ENCODE peak calls at places on chromosomes 6 and 20, in nine cellular contexts. T is GM20000, X is thyroid gland, O is spleen, S is hepatocyte, Q is BE2C, J is mesothelial cell of epicardium, B is cardiac muscle cell, Z is pancreas. V is an unnamed sample.

GRCh38 chr6:34568341-34568680 is 12.2 kb upstream of the SPDEF start:
- DNase-seq in T (no peak), X (no peak), O (no peak), S (no peak), Q (no peak), J (no peak), B (peak), Z (no peak), V (no peak)

GRCh38 chr6:77131426-77131825 is 331.9 kb downstream of the HTR1B start:
- DNase-seq in T (no peak), X (no peak), O (no peak), S (no peak), Q (no peak), J (no peak), B (no peak), Z (no peak), V (no peak)

GRCh38 chr6:160010067-160010466 is 41.2 kb downstream of the IGF2R start:
- DNase-seq in T (no peak), X (no peak), O (no peak), S (no peak), Q (no peak), J (no peak), B (peak), Z (no peak), V (no peak)

GRCh38 chr6:105087571-105088211 is 92.1 kb downstream of the POPDC3 start:
- DNase-seq in T (peak), X (peak), O (no peak), S (peak), Q (peak), J (no peak), B (peak), Z (no peak), V (no peak)

GRCh38 chr20:38969708-38970107 is 7.6 kb downstream of the DHX35 start:
- DNase-seq in T (no peak), X (no peak), O (no peak), S (peak), Q (no peak), J (no peak), B (no peak), Z (no peak), V (no peak)

GRCh38 chr20:64106981-64107735 is at the start of gene NPBWR2:
- DNase-seq in T (peak), X (no peak), O (peak), S (no peak), Q (peak), J (peak), B (no peak), Z (no peak), V (peak)

GRCh38 chr6:70134542-70134941 is 168.3 kb downstream of the COL9A1 start:
- DNase-seq in T (no peak), X (no peak), O (no peak), S (no peak), Q (no peak), J (no peak), B (no peak), Z (no peak), V (no peak)

GRCh38 chr6:25641940-25642666 is 9.9 kb upstream of the SCGN start:
- DNase-seq in T (no peak), X (no peak), O (no peak), S (no peak), Q (no peak), J (no peak), B (no peak), Z (no peak), V (no peak)

GRCh38 chr6:11132191-11132590 is 20.7 kb upstream of the ERVFRD-1 start:
- DNase-seq in T (no peak), X (no peak), O (no peak), S (no peak), Q (no peak), J (no peak), B (no peak), Z (no peak), V (no peak)

GRCh38 chr20:62707981-62708521 is 585 bp upstream of the NTSR1 start:
- DNase-seq in T (no peak), X (no peak), O (no peak), S (no peak), Q (peak), J (no peak), B (no peak), Z (peak), V (no peak)

GRCh38 chr6:14026831-14027539 is 90.6 kb upstream of the CD83 start:
- DNase-seq in T (no peak), X (no peak), O (no peak), S (no peak), Q (no peak), J (no peak), B (peak), Z (no peak), V (no peak)

GRCh38 chr6:39137235-39137634 is 22.2 kb upstream of the SAYSD1 start:
- DNase-seq in T (no peak), X (peak), O (no peak), S (peak), Q (no peak), J (peak), B (peak), Z (no peak), V (no peak)

GRCh38 chr6:27145731-27146455 is 101.6 kb upstream of the PRSS16 start:
- DNase-seq in T (peak), X (peak), O (peak), S (peak), Q (peak), J (peak), B (peak), Z (peak), V (no peak)

GRCh38 chr6:29530671-29531310 is 28.7 kb downstream of the UBD start:
- DNase-seq in T (no peak), X (no peak), O (no peak), S (no peak), Q (no peak), J (no peak), B (no peak), Z (no peak), V (no peak)

GRCh38 chr6:107626645-107627044 is 136.7 kb downstream of the SOBP start:
- DNase-seq in T (no peak), X (no peak), O (no peak), S (no peak), Q (no peak), J (no peak), B (no peak), Z (no peak), V (no peak)

GRCh38 chr20:58598271-58599015 is 52.6 kb upstream of the STX16 start:
- DNase-seq in T (no peak), X (peak), O (peak), S (peak), Q (peak), J (no peak), B (peak), Z (no peak), V (no peak)

GRCh38 chr6:25013249-25013648 is 77.5 kb upstream of the RIPOR2 start:
- DNase-seq in T (peak), X (no peak), O (no peak), S (no peak), Q (no peak), J (no peak), B (no peak), Z (no peak), V (no peak)

GRCh38 chr6:52341861-52342260 is 20.1 kb upstream of the PAQR8 start:
- DNase-seq in T (no peak), X (no peak), O (no peak), S (no peak), Q (no peak), J (no peak), B (no peak), Z (no peak), V (no peak)

GRCh38 chr6:1916334-1916985 is 306.7 kb downstream of the FOXC1 start:
- DNase-seq in T (no peak), X (no peak), O (no peak), S (no peak), Q (no peak), J (no peak), B (no peak), Z (no peak), V (no peak)

GRCh38 chr20:49323622-49324238 is 45.9 kb upstream of the ZNFX1 start:
- DNase-seq in T (peak), X (peak), O (no peak), S (peak), Q (no peak), J (no peak), B (peak), Z (no peak), V (no peak)
- TF ChIP-seq CTCF in T (peak), X (no peak), O (peak), S (peak), Q (peak), J (no peak), B (peak), Z (no peak), V (no peak)

GRCh38 chr6:100568255-100568654 is 103.5 kb upstream of the SIM1 start:
- DNase-seq in T (no peak), X (no peak), O (no peak), S (no peak), Q (no peak), J (no peak), B (no peak), Z (no peak), V (no peak)

GRCh38 chr6:100577425-100577824 is 112.7 kb upstream of the SIM1 start:
- DNase-seq in T (no peak), X (no peak), O (no peak), S (no peak), Q (no peak), J (no peak), B (no peak), Z (no peak), V (no peak)

GRCh38 chr6:100574836-100575235 is 110.1 kb upstream of the SIM1 start:
- DNase-seq in T (no peak), X (no peak), O (no peak), S (no peak), Q (no peak), J (no peak), B (no peak), Z (no peak), V (no peak)

GRCh38 chr6:100573169-100573568 is 108.4 kb upstream of the SIM1 start:
- DNase-seq in T (no peak), X (peak), O (no peak), S (no peak), Q (peak), J (no peak), B (peak), Z (no peak), V (no peak)
- TF ChIP-seq CTCF in T (no peak), X (no peak), O (no peak), S (peak), Q (peak), J (peak), B (peak), Z (no peak), V (no peak)

GRCh38 chr20:36468149-36469000 is 72.9 kb upstream of the MYL9 start:
- DNase-seq in T (no peak), X (peak), O (no peak), S (peak), Q (peak), J (no peak), B (no peak), Z (peak), V (no peak)
- TF ChIP-seq CTCF in T (no peak), X (no peak), O (no peak), S (no peak), Q (peak), J (no peak), B (no peak), Z (no peak), V (no peak)

DNA sequence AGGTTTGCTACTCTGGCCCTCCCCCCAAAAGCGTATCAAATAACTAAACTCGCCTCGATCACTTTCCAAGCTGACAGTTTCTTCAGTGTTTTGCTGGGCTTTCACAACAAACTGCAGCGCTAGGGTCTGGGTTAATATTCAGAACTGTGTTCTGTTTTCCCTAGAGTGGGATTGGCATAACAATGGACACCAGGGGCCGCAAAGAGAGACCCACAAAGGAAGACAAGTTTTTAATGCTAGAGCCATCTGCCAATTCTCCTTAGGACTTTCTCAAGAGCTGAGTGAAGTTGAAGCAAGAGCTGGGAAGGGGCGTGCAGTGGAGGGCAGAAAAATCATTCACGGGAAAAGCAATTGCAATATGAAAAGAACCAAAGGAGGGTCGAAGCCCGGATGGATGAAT is 57.7 kb downstream of the ATP9A start:
- DNase-seq in T (no peak), X (no peak), O (no peak), S (no peak), Q (no peak), J (no peak), B (no peak), Z (no peak), V (no peak)
- TF ChIP-seq CTCF in T (no peak), X (no peak), O (no peak), S (no peak), Q (no peak), J (no peak), B (no peak), Z (no peak), V (no peak)